ENCODE peak calls at places on chromosomes 4 and X, in nine cellular contexts. N is lower leg skin, Q is WTC11, X is HCT116, S is foreskin keratinocyte, F is lower lobe of right lung, Z is ovary, K is GM13977, V is HFF-Myc. J is an unnamed sample.

GRCh38 chr4:6909113-6909969 is at the start of gene TBC1D14:
- DNase-seq in K (peak), S (peak), Z (peak), Q (peak), N (peak), V (no peak), X (peak), F (peak), J (peak)

GRCh38 chr4:8727546-8728510 is 135.3 kb downstream of the CPZ start:
- DNase-seq in F (peak), V (no peak), N (peak), Z (peak), K (no peak), S (no peak), X (no peak), Q (no peak), J (no peak)

GRCh38 chrX:44693255-44693654 is 150.6 kb upstream of the DUSP21 start:
- DNase-seq in V (no peak), Z (no peak), F (no peak), X (no peak), Q (no peak), S (no peak), N (no peak), K (no peak), J (no peak)

GRCh38 chr4:121479801-121480200 is 99.0 kb upstream of the QRFPR start:
- DNase-seq in S (peak), X (peak), V (no peak), N (no peak), Q (no peak), F (no peak), K (no peak), Z (no peak), J (no peak)

GRCh38 chr4:85399270-85399669 is 75.7 kb upstream of the ARHGAP24 start:
- DNase-seq in Z (no peak), V (no peak), F (no peak), S (no peak), N (no peak), Q (no peak), K (no peak), X (no peak), J (no peak)

GRCh38 chr4:104128031-104128849 is 366.5 kb downstream of the CXXC4 start:
- DNase-seq in V (no peak), S (no peak), F (no peak), Z (no peak), N (no peak), K (no peak), Q (no peak), X (no peak), J (no peak)

GRCh38 chr4:121192500-121192899 is 28.4 kb upstream of the TNIP3 start:
- DNase-seq in K (peak), F (no peak), Q (no peak), S (no peak), Z (no peak), V (no peak), N (no peak), X (peak), J (no peak)

GRCh38 chr4:64729561-64729960 is 320.3 kb upstream of the TECRL start:
- DNase-seq in X (no peak), S (no peak), V (no peak), K (no peak), F (no peak), N (no peak), Q (peak), Z (no peak), J (no peak)

GRCh38 chr4:92825785-92826184 is 522.0 kb downstream of the GRID2 start:
- DNase-seq in K (no peak), N (no peak), Q (no peak), X (no peak), S (no peak), V (no peak), Z (no peak), F (no peak), J (no peak)

GRCh38 chr4:82948647-82949204 is 48.2 kb downstream of the THAP9 start:
- DNase-seq in S (no peak), F (no peak), V (no peak), X (no peak), Q (no peak), Z (no peak), N (no peak), K (no peak), J (no peak)

GRCh38 chr4:7559316-7559715 is 124.6 kb upstream of the PSAPL1 start:
- DNase-seq in Q (no peak), V (no peak), Z (no peak), S (no peak), F (no peak), X (no peak), K (no peak), N (no peak), J (no peak)

GRCh38 chr4:113809313-113809712 is 47.8 kb upstream of the CAMK2D start:
- DNase-seq in Z (no peak), S (no peak), X (no peak), V (no peak), K (no peak), Q (no peak), N (peak), F (peak), J (no peak)

GRCh38 chrX:154734101-154734781 is 16.6 kb downstream of the GAB3 start:
- DNase-seq in N (no peak), S (no peak), V (no peak), Z (peak), Q (no peak), K (no peak), X (no peak), F (peak), J (no peak)

GRCh38 chr4:43331226-43332078 is 438.9 kb downstream of the GRXCR1 start:
- DNase-seq in X (no peak), Z (no peak), S (peak), V (peak), K (no peak), F (no peak), Q (no peak), N (no peak), J (no peak)

GRCh38 chr4:173014113-173014558 is 154.5 kb upstream of the GALNT7 start:
- DNase-seq in V (no peak), K (no peak), S (no peak), Z (no peak), F (no peak), Q (peak), N (no peak), X (no peak), J (no peak)

GRCh38 chr4:156377036-156377700 is 423.5 kb upstream of the CTSO start:
- DNase-seq in N (no peak), V (peak), Z (no peak), S (no peak), K (no peak), Q (no peak), X (no peak), F (no peak), J (no peak)

GRCh38 chr4:151530783-151531182 is 121.8 kb downstream of the FHIP1A start:
- DNase-seq in S (no peak), X (no peak), Z (no peak), N (no peak), V (no peak), Q (no peak), F (no peak), K (no peak), J (no peak)

DNA sequence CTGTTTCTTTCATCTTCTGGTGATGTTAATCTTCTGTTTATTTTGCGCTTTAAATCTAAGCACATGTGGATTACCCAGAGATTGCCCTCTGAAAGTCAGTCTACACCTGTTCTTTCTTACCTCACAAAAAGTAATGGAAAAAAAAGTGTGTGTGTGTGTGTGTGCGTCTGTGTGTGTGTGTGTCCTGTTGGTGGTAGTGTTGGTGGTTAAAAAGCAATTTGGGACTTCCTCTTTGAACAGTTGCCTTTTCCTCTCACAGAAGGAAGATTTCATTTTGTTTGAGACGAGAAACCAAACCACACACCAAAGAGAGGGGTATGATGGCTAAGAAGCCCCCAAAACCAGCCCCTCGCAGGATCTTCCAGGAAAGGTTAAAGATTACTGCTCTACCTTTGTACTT is at the start of gene STAP1:
- DNase-seq in S (no peak), F (no peak), N (no peak), K (no peak), Z (no peak), V (no peak), Q (no peak), X (no peak), J (no peak)
- TF ChIP-seq CTCF in S (no peak), F (no peak), N (no peak), K (peak), Z (no peak), V (no peak), Q (no peak), X (no peak), J (no peak)

GRCh38 chr4:78588894-78589545 is 37.5 kb downstream of the ANXA3 start:
- DNase-seq in K (no peak), Q (no peak), Z (no peak), V (no peak), X (no peak), N (no peak), S (no peak), F (no peak), J (no peak)

GRCh38 chr4:78596111-78596742 is 44.7 kb downstream of the ANXA3 start:
- DNase-seq in Q (no peak), Z (no peak), K (no peak), F (no peak), V (no peak), X (no peak), N (no peak), S (no peak), J (no peak)

GRCh38 chr4:78591404-78591803 is 39.8 kb downstream of the ANXA3 start:
- DNase-seq in Z (no peak), N (no peak), F (no peak), S (no peak), Q (no peak), X (no peak), K (no peak), V (no peak), J (no peak)

GRCh38 chr4:78592104-78592783 is 40.7 kb downstream of the ANXA3 start:
- DNase-seq in S (no peak), N (no peak), Q (peak), F (no peak), K (peak), X (no peak), Z (no peak), V (no peak), J (no peak)
- TF ChIP-seq CTCF in S (peak), N (no peak), Q (peak), F (peak), K (peak), X (peak), Z (no peak), V (peak), J (peak)

GRCh38 chr4:24933684-24934275 is 20.9 kb upstream of the CCDC149 start:
- DNase-seq in F (no peak), X (no peak), S (no peak), Q (no peak), Z (no peak), V (no peak), N (no peak), K (no peak), J (no peak)

GRCh38 chr4:24928708-24929107 is 15.9 kb upstream of the CCDC149 start:
- DNase-seq in V (no peak), F (no peak), K (no peak), S (no peak), N (no peak), Z (no peak), X (no peak), Q (no peak), J (no peak)

GRCh38 chr4:24930136-24930535 is 17.3 kb upstream of the CCDC149 start:
- DNase-seq in Z (no peak), N (no peak), X (no peak), S (no peak), K (no peak), F (no peak), V (no peak), Q (no peak), J (no peak)

GRCh38 chr4:24937176-24937575 is 24.3 kb upstream of the CCDC149 start:
- DNase-seq in F (no peak), Q (no peak), K (no peak), X (no peak), V (no peak), S (no peak), N (no peak), Z (no peak), J (no peak)

DNA sequence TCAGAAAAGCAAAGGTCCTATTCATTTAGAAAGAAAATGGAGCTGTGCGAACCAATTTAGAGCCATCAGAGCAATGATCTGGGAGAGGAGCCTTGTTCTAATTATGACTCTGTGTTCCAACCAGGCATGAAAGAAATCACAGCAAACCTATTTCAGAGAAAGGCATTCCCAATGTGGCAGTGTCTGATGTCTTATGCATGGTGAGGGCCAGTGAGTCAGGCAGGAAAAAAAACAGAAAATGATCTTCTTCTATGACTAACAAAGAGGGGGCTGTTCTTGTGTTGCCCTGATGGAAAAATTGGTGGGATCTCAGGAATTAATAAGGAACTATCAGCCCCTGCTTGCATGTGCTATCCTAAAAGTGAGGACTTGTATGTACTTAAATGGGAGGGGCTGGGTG is 20.0 kb upstream of the CCDC149 start:
- DNase-seq in Q (no peak), K (no peak), V (no peak), Z (no peak), N (no peak), X (no peak), F (no peak), S (no peak), J (no peak)
- TF ChIP-seq CTCF in Q (no peak), K (no peak), V (no peak), Z (no peak), N (no peak), X (no peak), F (no peak), S (no peak), J (no peak)

GRCh38 chr4:16199132-16199531 is 27.1 kb downstream of the TAPT1 start:
- DNase-seq in Q (no peak), S (no peak), N (no peak), F (no peak), K (no peak), Z (no peak), X (no peak), V (no peak), J (no peak)
- TF ChIP-seq CTCF in Q (no peak), S (peak), N (no peak), F (peak), K (peak), Z (no peak), X (peak), V (no peak), J (peak)

GRCh38 chrX:74461384-74461783 is 40.1 kb downstream of the SLC16A2 start:
- DNase-seq in S (no peak), X (no peak), V (no peak), Q (no peak), F (no peak), N (no peak), K (no peak), Z (no peak), J (no peak)

GRCh38 chrX:74464722-74465121 is 43.4 kb downstream of the SLC16A2 start:
- DNase-seq in N (no peak), F (no peak), Z (no peak), K (no peak), Q (no peak), V (no peak), X (no peak), S (no peak), J (no peak)

GRCh38 chrX:74453178-74453577 is 31.9 kb downstream of the SLC16A2 start:
- DNase-seq in F (no peak), Q (no peak), N (no peak), Z (no peak), K (no peak), V (no peak), X (no peak), S (peak), J (no peak)

DNA sequence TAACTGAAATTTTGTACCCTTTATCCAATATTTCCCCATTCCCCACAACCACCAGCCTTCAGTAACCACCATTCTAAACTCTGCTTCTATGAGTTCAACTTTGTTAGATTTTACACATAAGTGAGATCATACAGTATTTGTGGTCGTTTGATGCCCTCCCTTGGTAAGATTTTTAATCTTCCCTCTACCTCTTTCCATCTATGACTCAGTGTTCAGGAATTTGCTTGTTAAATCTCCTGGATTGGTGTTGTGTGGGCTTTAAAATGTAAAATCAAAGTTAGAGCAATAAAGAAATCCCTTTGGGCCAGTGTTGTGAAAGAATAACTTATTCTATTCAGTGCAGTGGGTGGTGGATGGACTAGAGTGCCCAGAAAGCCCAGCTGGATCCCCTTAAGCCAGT is 37.4 kb downstream of the SLC16A2 start:
- DNase-seq in N (no peak), F (no peak), V (peak), X (no peak), K (no peak), Q (no peak), Z (no peak), S (peak), J (no peak)
- TF ChIP-seq CTCF in N (no peak), F (no peak), V (no peak), X (no peak), K (no peak), Q (no peak), Z (no peak), S (peak), J (peak)

DNA sequence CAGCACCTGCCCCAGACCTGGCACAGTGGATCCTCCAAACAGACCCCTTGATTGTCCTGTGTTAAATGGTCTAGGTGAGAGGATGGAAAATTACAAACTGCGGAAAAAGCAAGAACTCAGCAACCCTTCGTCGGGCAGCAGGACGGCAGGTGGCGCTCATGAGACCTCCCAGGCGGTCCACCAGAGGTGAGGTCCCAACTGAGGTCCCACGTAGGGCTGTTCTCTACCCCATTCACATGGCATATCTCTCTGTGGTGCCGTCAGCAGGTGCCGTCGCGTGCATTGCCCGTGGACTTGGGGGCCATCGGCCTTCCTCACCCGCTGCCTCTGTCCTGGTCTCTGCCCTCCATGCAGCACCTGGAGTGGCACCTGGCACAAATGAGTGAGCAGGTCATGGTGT is 88.2 kb downstream of the CRMP1 start:
- DNase-seq in V (no peak), X (no peak), Z (no peak), F (no peak), S (no peak), N (no peak), K (no peak), Q (peak), J (no peak)
- TF ChIP-seq CTCF in V (no peak), X (peak), Z (no peak), F (no peak), S (no peak), N (no peak), K (peak), Q (peak), J (no peak)

DNA sequence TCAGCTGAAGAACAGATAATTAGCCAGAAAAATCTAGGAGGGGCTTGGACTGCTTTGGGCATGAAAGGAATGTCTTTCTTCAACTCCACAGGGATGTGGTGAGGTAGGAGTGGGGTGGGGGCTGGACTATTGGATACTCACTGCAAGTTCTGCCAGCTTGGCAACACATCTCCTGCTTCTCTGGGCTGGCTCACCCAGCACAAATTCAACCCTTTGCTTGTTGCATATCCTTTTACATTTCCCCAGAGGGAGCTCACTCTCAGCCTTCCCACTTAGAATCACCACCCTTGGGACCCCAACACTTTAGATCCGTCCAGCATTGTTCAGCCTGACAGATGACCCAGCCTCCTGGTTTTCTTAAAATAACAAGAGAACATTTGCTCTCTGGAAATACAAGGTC is 120.6 kb downstream of the KDR start:
- DNase-seq in X (no peak), Z (no peak), V (no peak), Q (no peak), N (no peak), S (no peak), F (no peak), K (no peak), J (no peak)
- TF ChIP-seq CTCF in X (no peak), Z (no peak), V (no peak), Q (no peak), N (no peak), S (no peak), F (no peak), K (no peak), J (no peak)

DNA sequence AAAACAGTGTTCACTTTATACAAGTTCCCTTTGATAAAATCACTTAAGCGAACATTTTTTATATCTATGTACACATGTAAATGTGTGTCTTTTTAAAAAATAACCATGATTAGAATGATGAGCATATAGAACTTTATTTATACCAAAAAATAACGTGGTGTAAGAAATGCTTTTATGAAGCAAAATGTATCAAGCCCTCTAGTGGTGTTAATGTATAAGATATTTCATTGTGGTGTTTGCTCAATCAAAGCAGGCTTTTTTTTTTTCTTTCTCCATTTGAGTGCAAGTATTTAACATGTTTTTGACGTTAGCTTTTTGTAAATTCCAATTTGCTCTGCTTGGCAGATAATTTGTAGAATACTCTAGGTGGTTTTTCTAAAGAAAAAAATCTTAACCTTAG is 2092.4 kb upstream of the TENM3 start:
- DNase-seq in S (no peak), V (no peak), F (no peak), X (peak), Q (no peak), N (no peak), K (no peak), Z (no peak), J (no peak)
- TF ChIP-seq CTCF in S (peak), V (no peak), F (no peak), X (peak), Q (no peak), N (no peak), K (peak), Z (no peak), J (peak)

GRCh38 chr4:53378171-53378482 is 686 bp downstream of the FIP1L1 start:
- DNase-seq in V (no peak), X (no peak), K (no peak), N (no peak), F (no peak), Q (no peak), Z (no peak), S (no peak), J (no peak)
- TF ChIP-seq CTCF in V (no peak), X (no peak), K (no peak), N (no peak), F (no peak), Q (no peak), Z (no peak), S (no peak), J (no peak)